ENCODE peak calls at places on chromosomes 12 and 14, in five cellular contexts. One of them, this sample, is unnamed.

GRCh38 chr14:85991156-85991555 is 461.2 kb downstream of the FLRT2 start:
- DNase-seq in activated naive CD4-positive, alpha-beta T cell: no peak
- DNase-seq in activated CD4-positive, alpha-beta T cell treated with anti-CD3 and anti-CD28 coated beads for 1 hour: no peak
- DNase-seq in GM04503: no peak
- DNase-seq in NCI-H146: no peak
- DNase-seq in this sample: no peak

GRCh38 chr12:49748306-49748705 is 6.9 kb downstream of the TMBIM6 start:
- DNase-seq in activated CD4-positive, alpha-beta T cell treated with anti-CD3 and anti-CD28 coated beads for 1 hour: no peak
- DNase-seq in activated naive CD4-positive, alpha-beta T cell: no peak
- DNase-seq in GM04503: no peak
- DNase-seq in NCI-H146: no peak
- DNase-seq in this sample: no peak

GRCh38 chr12:122523280-122523679 is 3.5 kb downstream of the RSRC2 start:
- DNase-seq in GM04503: peak
- DNase-seq in NCI-H146: no peak
- DNase-seq in activated naive CD4-positive, alpha-beta T cell: no peak
- DNase-seq in activated CD4-positive, alpha-beta T cell treated with anti-CD3 and anti-CD28 coated beads for 1 hour: no peak
- DNase-seq in this sample: no peak

GRCh38 chr12:124172646-124173045 is 122.2 kb upstream of the RFLNA start:
- DNase-seq in activated CD4-positive, alpha-beta T cell treated with anti-CD3 and anti-CD28 coated beads for 1 hour: no peak
- DNase-seq in NCI-H146: no peak
- DNase-seq in activated naive CD4-positive, alpha-beta T cell: no peak
- DNase-seq in GM04503: peak
- DNase-seq in this sample: no peak

GRCh38 chr14:55707365-55707804 is 127.4 kb downstream of the KTN1 start:
- DNase-seq in NCI-H146: peak
- DNase-seq in activated naive CD4-positive, alpha-beta T cell: no peak
- DNase-seq in activated CD4-positive, alpha-beta T cell treated with anti-CD3 and anti-CD28 coated beads for 1 hour: no peak
- DNase-seq in GM04503: peak
- DNase-seq in this sample: no peak

GRCh38 chr14:21257395-21258193 is 11.6 kb downstream of the HNRNPC start:
- DNase-seq in activated CD4-positive, alpha-beta T cell treated with anti-CD3 and anti-CD28 coated beads for 1 hour: no peak
- DNase-seq in GM04503: no peak
- DNase-seq in NCI-H146: no peak
- DNase-seq in activated naive CD4-positive, alpha-beta T cell: no peak
- DNase-seq in this sample: no peak

GRCh38 chr14:24310666-24311604 is at the start of gene LTB4R:
- DNase-seq in GM04503: no peak
- DNase-seq in NCI-H146: peak
- DNase-seq in activated naive CD4-positive, alpha-beta T cell: peak
- DNase-seq in activated CD4-positive, alpha-beta T cell treated with anti-CD3 and anti-CD28 coated beads for 1 hour: peak
- DNase-seq in this sample: peak

GRCh38 chr14:42013560-42013959 is 406.9 kb downstream of the LRFN5 start:
- DNase-seq in GM04503: no peak
- DNase-seq in activated CD4-positive, alpha-beta T cell treated with anti-CD3 and anti-CD28 coated beads for 1 hour: no peak
- DNase-seq in NCI-H146: no peak
- DNase-seq in activated naive CD4-positive, alpha-beta T cell: no peak
- DNase-seq in this sample: no peak

GRCh38 chr12:71476513-71476912 is 36.9 kb downstream of the LGR5 start:
- DNase-seq in NCI-H146: no peak
- DNase-seq in activated naive CD4-positive, alpha-beta T cell: no peak
- DNase-seq in activated CD4-positive, alpha-beta T cell treated with anti-CD3 and anti-CD28 coated beads for 1 hour: no peak
- DNase-seq in GM04503: peak
- DNase-seq in this sample: no peak

GRCh38 chr12:15978431-15978950 is 67.4 kb downstream of the DERA start:
- DNase-seq in activated naive CD4-positive, alpha-beta T cell: no peak
- DNase-seq in NCI-H146: no peak
- DNase-seq in GM04503: peak
- DNase-seq in activated CD4-positive, alpha-beta T cell treated with anti-CD3 and anti-CD28 coated beads for 1 hour: no peak
- DNase-seq in this sample: no peak

GRCh38 chr14:57820581-57820980 is 45.3 kb downstream of the SLC35F4 start:
- DNase-seq in GM04503: no peak
- DNase-seq in activated CD4-positive, alpha-beta T cell treated with anti-CD3 and anti-CD28 coated beads for 1 hour: no peak
- DNase-seq in NCI-H146: no peak
- DNase-seq in activated naive CD4-positive, alpha-beta T cell: no peak
- DNase-seq in this sample: no peak

GRCh38 chr14:63659726-63660125 is 18.1 kb upstream of the WDR89 start:
- DNase-seq in activated naive CD4-positive, alpha-beta T cell: no peak
- DNase-seq in activated CD4-positive, alpha-beta T cell treated with anti-CD3 and anti-CD28 coated beads for 1 hour: no peak
- DNase-seq in GM04503: no peak
- DNase-seq in NCI-H146: no peak
- DNase-seq in this sample: no peak

GRCh38 chr14:21227981-21228380 is 41.3 kb downstream of the HNRNPC start:
- DNase-seq in activated naive CD4-positive, alpha-beta T cell: no peak
- DNase-seq in GM04503: no peak
- DNase-seq in NCI-H146: no peak
- DNase-seq in activated CD4-positive, alpha-beta T cell treated with anti-CD3 and anti-CD28 coated beads for 1 hour: no peak
- DNase-seq in this sample: no peak

GRCh38 chr12:18320036-18320617 is 58.8 kb downstream of the PIK3C2G start:
- DNase-seq in activated CD4-positive, alpha-beta T cell treated with anti-CD3 and anti-CD28 coated beads for 1 hour: no peak
- DNase-seq in NCI-H146: peak
- DNase-seq in GM04503: peak
- DNase-seq in activated naive CD4-positive, alpha-beta T cell: no peak
- DNase-seq in this sample: no peak

GRCh38 chr12:117452071-117452470 is 90.6 kb upstream of the NOS1 start:
- DNase-seq in activated naive CD4-positive, alpha-beta T cell: no peak
- DNase-seq in GM04503: no peak
- DNase-seq in activated CD4-positive, alpha-beta T cell treated with anti-CD3 and anti-CD28 coated beads for 1 hour: no peak
- DNase-seq in NCI-H146: no peak
- DNase-seq in this sample: no peak

GRCh38 chr12:32671930-32672785 is 6.9 kb upstream of the DNM1L start:
- DNase-seq in NCI-H146: peak
- DNase-seq in activated naive CD4-positive, alpha-beta T cell: no peak
- DNase-seq in GM04503: peak
- DNase-seq in activated CD4-positive, alpha-beta T cell treated with anti-CD3 and anti-CD28 coated beads for 1 hour: no peak
- DNase-seq in this sample: no peak

GRCh38 chr14:38098074-38098846 is 109.4 kb upstream of the SSTR1 start:
- DNase-seq in NCI-H146: no peak
- DNase-seq in activated CD4-positive, alpha-beta T cell treated with anti-CD3 and anti-CD28 coated beads for 1 hour: no peak
- DNase-seq in activated naive CD4-positive, alpha-beta T cell: no peak
- DNase-seq in GM04503: peak
- DNase-seq in this sample: no peak

GRCh38 chr12:12925383-12925782 is 26.6 kb downstream of the GPRC5D start:
- DNase-seq in activated CD4-positive, alpha-beta T cell treated with anti-CD3 and anti-CD28 coated beads for 1 hour: no peak
- DNase-seq in activated naive CD4-positive, alpha-beta T cell: no peak
- DNase-seq in NCI-H146: no peak
- DNase-seq in GM04503: no peak
- DNase-seq in this sample: no peak

GRCh38 chr12:52585951-52586350 is 12.3 kb upstream of the KRT74 start:
- DNase-seq in GM04503: no peak
- DNase-seq in activated naive CD4-positive, alpha-beta T cell: peak
- DNase-seq in activated CD4-positive, alpha-beta T cell treated with anti-CD3 and anti-CD28 coated beads for 1 hour: peak
- DNase-seq in NCI-H146: no peak
- DNase-seq in this sample: peak

This sample was measured in activated effector memory CD4-positive, alpha-beta T cell treated with Interleukin-2 at 50 U/mL for 16 hours.